ENCODE peak calls at places on chromosomes 13 and 19, in five cellular contexts. L is transverse colon, Q is lower leg skin, E is A549, U is heart left ventricle. C is an unnamed sample.

GRCh38 chr13:94764576-94765321 is 52.4 kb upstream of the SOX21 start:
- DNase-seq in L (no peak), E (no peak), Q (no peak), U (no peak), C (no peak)

GRCh38 chr19:39192846-39193245 is 3.9 kb upstream of the NCCRP1 start:
- DNase-seq in U (no peak), E (no peak), L (no peak), Q (no peak), C (no peak)

GRCh38 chr13:87810920-87811344 is 139.8 kb downstream of the SLITRK5 start:
- DNase-seq in U (no peak), Q (no peak), E (peak; percentile 21), L (no peak), C (no peak)

GRCh38 chr19:3620145-3620816 is 6.3 kb downstream of the CACTIN start:
- DNase-seq in E (no peak), U (no peak), Q (no peak), L (no peak), C (no peak)

GRCh38 chr13:80048030-80048429 is 292.9 kb downstream of the SPRY2 start:
- DNase-seq in E (no peak), L (no peak), Q (no peak), U (no peak), C (no peak)

GRCh38 chr19:7348587-7349230 is at the start of gene ARHGEF18:
- DNase-seq in E (no peak), Q (no peak), L (peak; percentile 40), U (no peak), C (no peak)

GRCh38 chr19:48190288-48191284 is 20.1 kb downstream of the ZSWIM9 start:
- DNase-seq in U (no peak), E (no peak), L (peak; percentile 26), Q (no peak), C (no peak)

GRCh38 chr19:31553844-31554215 is 204.6 kb upstream of the TSHZ3 start:
- DNase-seq in Q (peak; percentile 25), U (peak; percentile 32), L (peak; percentile 19), E (no peak), C (no peak)

GRCh38 chr13:57123660-57124059 is 17.1 kb upstream of the PRR20A start:
- DNase-seq in Q (no peak), E (no peak), U (peak; percentile 75), L (no peak), C (no peak)

GRCh38 chr13:45564108-45564507 is 51.4 kb downstream of the ERICH6B start:
- DNase-seq in L (no peak), U (no peak), E (no peak), Q (no peak), C (no peak)

GRCh38 chr13:109836629-109837607 is 50.5 kb upstream of the IRS2 start:
- DNase-seq in U (no peak), Q (no peak), E (no peak), L (peak; percentile 66), C (no peak)

GRCh38 chr19:35944553-35944952 is 8.4 kb downstream of the LRFN3 start:
- DNase-seq in U (no peak), Q (no peak), L (no peak), E (no peak), C (no peak)

GRCh38 chr13:42219870-42220269 is 52.1 kb upstream of the AKAP11 start:
- DNase-seq in Q (no peak), E (no peak), L (no peak), U (no peak), C (no peak)

GRCh38 chr13:27971776-27972618 is 2.9 kb upstream of the CDX2 start:
- DNase-seq in L (no peak), Q (no peak), E (no peak), U (no peak), C (no peak)

GRCh38 chr13:33312150-33312908 is 26.8 kb upstream of the STARD13 start:
- DNase-seq in L (no peak), E (no peak), U (no peak), Q (no peak), C (no peak)

GRCh38 chr13:112889351-112890290 is 79.4 kb upstream of the MCF2L start:
- DNase-seq in L (no peak), E (no peak), Q (no peak), U (no peak), C (no peak)

GRCh38 chr19:51689751-51690358 is 3.3 kb upstream of the SPACA6 start:
- DNase-seq in L (peak; percentile 28), E (peak; percentile 57), Q (no peak), U (peak; percentile 61), C (no peak)

GRCh38 chr13:112245959-112246358 is 130.2 kb upstream of the SPACA7 start:
- DNase-seq in L (no peak), Q (no peak), E (no peak), U (no peak), C (peak; percentile 93)

GRCh38 chr13:43664700-43665191 is 122.0 kb downstream of the ENOX1 start:
- DNase-seq in L (peak; percentile 35), Q (no peak), E (no peak), U (peak; percentile 30), C (no peak)

GRCh38 chr13:98994896-98995295 is 17.0 kb upstream of the DOCK9 start:
- DNase-seq in U (no peak), E (no peak), Q (no peak), L (no peak), C (no peak)

GRCh38 chr13:45196622-45197021 is 4.2 kb downstream of the KCTD4 start:
- DNase-seq in Q (no peak), E (no peak), L (no peak), U (no peak), C (no peak)

GRCh38 chr13:44710576-44710975 is 134.4 kb upstream of the TSC22D1 start:
- DNase-seq in L (no peak), E (peak; percentile 32), Q (no peak), U (no peak), C (no peak)

GRCh38 chr19:8028951-8029491 is 23.5 kb upstream of the CCL25 start:
- DNase-seq in U (no peak), L (no peak), Q (no peak), E (no peak), C (no peak)

GRCh38 chr13:23510979-23511735 is 59.1 kb upstream of the TNFRSF19 start:
- DNase-seq in L (no peak), Q (no peak), E (no peak), U (no peak), C (no peak)

GRCh38 chr19:47511128-47511517 is 3.7 kb downstream of the NAPA start:
- DNase-seq in L (no peak), Q (no peak), E (no peak), U (peak; percentile 81), C (no peak)

GRCh38 chr13:80463673-80464352 is 122.9 kb upstream of the SPRY2 start:
- DNase-seq in Q (no peak), U (peak; percentile 19), L (no peak), E (no peak), C (no peak)

DNA sequence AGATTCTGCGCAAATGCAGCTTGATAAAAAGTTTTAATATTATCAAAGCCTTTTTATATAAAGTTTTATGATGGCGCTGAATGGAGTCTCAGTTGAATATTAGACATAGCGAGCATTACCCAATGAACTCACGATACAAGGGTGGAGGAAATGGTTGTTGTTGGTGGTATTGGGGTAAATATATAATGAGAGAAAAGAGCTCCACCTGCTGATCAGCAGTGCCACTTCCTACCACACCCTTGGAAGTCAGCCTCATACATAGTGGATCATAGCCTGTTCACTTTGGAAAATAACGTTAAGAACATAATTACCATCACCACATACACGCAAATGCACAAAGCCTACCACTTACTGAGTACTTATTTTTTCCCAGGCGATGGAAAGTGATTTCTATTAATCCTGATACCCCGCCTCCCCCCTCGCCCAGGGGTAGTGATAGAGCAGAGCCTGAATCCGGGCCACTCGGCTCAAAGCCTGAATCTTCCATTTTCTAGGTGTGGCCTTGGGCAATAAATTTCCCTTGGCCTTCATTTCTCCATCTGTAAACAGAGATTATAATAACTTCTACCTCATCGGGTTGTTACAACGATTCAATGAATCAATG is 358.3 kb downstream of the KLF5 start:
- DNase-seq in Q (no peak), U (no peak), L (no peak), E (peak; percentile 5), C (no peak)
- TF ChIP-seq CTCF in Q (no peak), U (no peak), L (no peak), E (peak; percentile 27), C (no peak)

DNA sequence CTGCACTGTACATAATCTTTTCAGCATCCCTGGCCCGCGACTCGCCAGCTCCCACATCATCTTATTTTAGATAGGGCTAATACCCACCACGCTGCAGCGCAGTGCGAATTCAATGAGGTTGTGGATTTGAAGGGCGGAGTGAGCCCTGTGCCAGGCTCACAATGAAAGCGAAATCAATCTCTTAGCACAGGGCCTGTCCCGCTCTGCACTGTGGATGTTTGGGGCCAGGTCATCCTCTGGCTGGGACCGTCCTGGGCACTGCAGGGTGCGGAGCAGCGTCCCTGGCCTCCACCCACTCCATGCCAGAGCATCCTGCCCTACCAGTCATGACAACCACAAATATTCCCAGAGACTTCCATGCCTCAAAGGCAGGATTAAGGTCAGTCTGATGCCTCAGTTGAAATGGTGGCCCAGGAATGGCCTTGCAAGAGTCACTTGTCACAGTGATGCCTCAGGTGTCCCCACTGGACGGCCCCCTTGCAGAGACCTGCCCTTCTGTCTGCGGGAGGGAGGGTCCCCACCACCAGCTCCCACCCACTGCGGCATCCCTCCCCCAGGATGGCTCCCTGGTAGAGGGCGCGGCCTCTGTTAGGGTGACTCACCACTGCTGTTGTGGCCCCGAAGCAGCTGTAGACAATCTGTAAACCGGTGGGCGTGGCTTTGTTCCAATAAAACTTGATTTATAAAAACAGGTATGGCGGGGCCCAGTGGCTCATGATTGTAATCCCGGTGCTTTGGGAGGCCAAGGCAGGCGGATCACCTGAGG is 5.6 kb downstream of the UHRF1 start:
- DNase-seq in U (no peak), L (peak; percentile 89), Q (peak; percentile 79), E (peak; percentile 77), C (no peak)
- TF ChIP-seq POLR2A in U (no peak), L (no peak), Q (no peak), E (no peak), C (no peak)

DNA sequence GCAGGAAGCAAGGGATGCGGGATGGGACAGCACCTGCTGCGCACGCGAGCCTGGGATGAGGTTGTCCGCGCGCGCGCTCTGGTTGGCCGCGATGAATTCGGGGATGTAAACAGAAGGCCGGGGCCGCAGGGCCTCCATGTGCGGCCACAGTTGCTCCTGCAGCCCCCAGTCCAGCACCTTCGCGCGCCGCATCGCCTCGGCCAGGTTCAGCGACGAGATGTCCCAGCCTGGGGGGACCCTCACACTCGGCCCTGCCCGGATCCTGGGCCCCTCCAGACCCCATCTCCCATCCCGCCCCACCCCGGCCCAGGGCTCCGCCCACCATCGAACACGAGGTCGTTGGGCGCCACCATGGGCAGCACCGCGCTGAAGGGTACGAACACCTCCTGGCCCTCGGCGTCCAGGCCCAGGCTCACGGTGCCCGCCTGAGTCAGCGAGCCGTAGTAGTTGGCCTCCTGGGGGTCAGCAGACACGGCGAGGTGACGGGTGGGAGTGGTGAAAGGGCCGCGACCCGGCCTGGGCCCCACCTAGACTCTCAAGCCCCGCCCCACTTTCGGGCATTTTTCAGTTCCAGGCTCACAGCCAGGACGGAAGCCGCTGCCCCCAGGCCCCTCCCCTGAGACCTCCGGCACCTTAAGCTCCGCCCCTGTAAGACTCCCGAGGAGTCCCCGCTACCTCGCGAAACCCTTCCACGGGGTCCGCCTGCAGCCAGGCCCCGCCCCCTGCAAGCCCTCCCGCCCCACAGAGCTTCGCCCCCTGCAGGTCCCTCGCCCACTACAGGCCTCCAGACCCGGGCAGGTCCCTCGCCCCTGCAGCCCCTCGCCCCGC is 1.1 kb downstream of the ISYNA1 start:
- DNase-seq in U (peak; percentile 84), L (peak; percentile 86), Q (peak; percentile 62), E (peak; percentile 80), C (no peak)
- H3K4me3 ChIP-seq in U (peak overlapping the region; percentile 63), L (peak overlapping the region; percentile 60), Q (no peak overlapping the region), E (peak overlapping the region; percentile 76), C (peak overlapping the region; percentile 66)

DNA sequence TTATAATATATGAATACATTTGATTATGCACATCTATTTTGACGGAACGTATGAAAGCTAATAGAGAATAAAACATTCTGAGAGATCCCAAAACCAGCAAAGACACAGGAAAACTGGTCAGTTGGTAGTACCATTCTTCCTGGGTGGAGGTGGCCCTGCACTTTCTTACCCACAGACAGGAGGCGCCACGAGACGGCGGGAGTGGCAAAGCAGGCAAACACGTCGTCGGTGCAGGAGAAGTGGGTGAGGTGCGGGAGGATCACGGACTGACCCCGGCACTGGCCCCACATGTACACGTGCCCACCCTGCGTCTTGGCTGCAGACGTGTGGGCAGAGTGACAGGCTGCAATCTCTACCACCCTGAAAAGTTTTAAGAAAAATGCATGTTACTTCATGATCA is 36.1 kb downstream of the RCBTB1 start:
- DNase-seq in E (no peak), U (no peak), L (no peak), Q (no peak), C (no peak)
- TF ChIP-seq CTCF in E (no peak), U (no peak), L (no peak), Q (no peak), C (no peak)

C was measured in vagina.